ENCODE peak calls at places on chromosomes 7 and 10, in seven cellular contexts. Q is H9, U is IMR-90, T is mesendoderm, V is trophoblast cell, P is mesenchymal stem cell, A is H1. B is an unnamed sample.

GRCh38 chr10:119786117-119786769 is 60.4 kb downstream of the INPP5F start:
- DNase-seq in A (peak; percentile 38), V (peak; percentile 88), P (peak; percentile 81), T (peak; percentile 99), Q (peak; percentile 65), U (peak; percentile 78), B (peak; percentile 37)

GRCh38 chr7:2086229-2086628 is 146.5 kb downstream of the MAD1L1 start:
- DNase-seq in U (no peak), P (no peak), Q (no peak), V (no peak), T (no peak), A (no peak), B (no peak)

GRCh38 chr7:46355331-46355730 is 434.3 kb upstream of the IGFBP3 start:
- DNase-seq in P (no peak), T (no peak), V (no peak), A (no peak), U (no peak), Q (no peak), B (no peak)

GRCh38 chr7:98341106-98341505 is 59.6 kb downstream of the BRI3 start:
- DNase-seq in U (peak; percentile 77), T (no peak), P (peak; percentile 48), A (no peak), Q (no peak), V (peak; percentile 40), B (no peak)

GRCh38 chr7:88310950-88311674 is 4.4 kb upstream of the STEAP4 start:
- DNase-seq in T (no peak), P (no peak), A (no peak), Q (no peak), U (no peak), V (no peak), B (no peak)

GRCh38 chr10:131354380-131354779 is 42.9 kb upstream of the TCERG1L start:
- DNase-seq in V (peak; percentile 19), U (no peak), T (peak; percentile 56), A (no peak), P (no peak), Q (no peak), B (peak; percentile 69)

GRCh38 chr7:42272793-42273665 is 36.0 kb upstream of the GLI3 start:
- DNase-seq in V (peak; percentile 55), Q (peak; percentile 34), A (no peak), U (peak; percentile 59), T (peak; percentile 81), P (peak; percentile 57), B (no peak)

GRCh38 chr10:108362956-108363355 is 1198.5 kb upstream of the SORCS1 start:
- DNase-seq in V (no peak), Q (no peak), U (no peak), T (peak; percentile 8), A (no peak), P (no peak), B (no peak)

GRCh38 chr10:109450702-109451101 is 472.6 kb downstream of the XPNPEP1 start:
- DNase-seq in T (no peak), U (no peak), Q (no peak), P (no peak), A (no peak), V (no peak), B (peak; percentile 89)

GRCh38 chr7:46107610-46108217 is 186.6 kb upstream of the IGFBP3 start:
- DNase-seq in A (no peak), Q (no peak), P (no peak), T (no peak), U (no peak), V (peak; percentile 51), B (no peak)

GRCh38 chr7:593324-594115 is 73.9 kb upstream of the PDGFA start:
- DNase-seq in V (peak; percentile 4), A (no peak), Q (no peak), U (no peak), P (no peak), T (no peak), B (no peak)

GRCh38 chr7:150668472-150668911 is 17.0 kb upstream of the GIMAP2 start:
- DNase-seq in U (no peak), P (no peak), Q (no peak), T (no peak), A (no peak), V (no peak), B (no peak)

GRCh38 chr7:25031007-25031406 is 51.0 kb upstream of the OSBPL3 start:
- DNase-seq in A (no peak), Q (no peak), V (peak; percentile 32), T (no peak), U (no peak), P (no peak), B (no peak)

GRCh38 chr7:28530175-28531142 is 118.1 kb downstream of the CREB5 start:
- DNase-seq in U (peak; percentile 60), Q (no peak), T (no peak), P (peak; percentile 0), A (no peak), V (no peak), B (no peak)

GRCh38 chr10:132062641-132063390 is 2.9 kb upstream of the JAKMIP3 start:
- DNase-seq in A (no peak), P (no peak), V (no peak), U (no peak), Q (no peak), T (no peak), B (no peak)

GRCh38 chr7:110771717-110772116 is 319.2 kb upstream of the LRRN3 start:
- DNase-seq in Q (no peak), T (no peak), P (no peak), V (no peak), U (no peak), A (no peak), B (no peak)
- H3K23ac ChIP-seq in Q (no peak overlapping the region), T (no peak overlapping the region), P (no peak overlapping the region), V (no peak overlapping the region), U (no peak overlapping the region), A (no peak overlapping the region), B (no peak overlapping the region)

DNA sequence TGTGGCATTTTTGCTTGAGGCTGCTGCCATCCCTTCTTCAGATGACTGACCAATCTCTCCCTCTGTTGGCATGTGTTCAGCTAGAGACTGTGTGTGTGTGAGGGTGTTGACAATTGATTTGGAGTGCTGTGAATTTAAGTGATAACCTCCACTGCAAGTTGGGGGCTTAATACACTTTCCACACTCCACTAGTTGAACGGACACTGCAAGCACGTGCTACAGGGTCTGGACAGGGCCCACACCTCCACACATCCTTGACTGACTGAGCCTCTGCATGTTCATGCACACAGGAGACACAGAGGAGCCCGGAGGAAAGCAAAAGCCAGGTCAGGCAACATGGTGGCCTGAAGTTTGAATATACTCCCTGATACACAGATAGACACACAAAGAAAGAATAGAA is 51.3 kb downstream of the BRAF start:
- DNase-seq in A (no peak), T (no peak), Q (no peak), V (no peak), U (no peak), P (no peak), B (no peak)
- H3K23ac ChIP-seq in A (no peak overlapping the region), T (no peak overlapping the region), Q (no peak overlapping the region), V (no peak overlapping the region), U (no peak overlapping the region), P (no peak overlapping the region), B (no peak overlapping the region)

GRCh38 chr10:88828310-88828709 is 23.3 kb downstream of the ANKRD22 start:
- DNase-seq in V (no peak), Q (no peak), P (no peak), T (no peak), U (peak; percentile 38), A (no peak), B (no peak)
- H3K23ac ChIP-seq in V (no peak overlapping the region), Q (no peak overlapping the region), P (no peak overlapping the region), T (no peak overlapping the region), U (no peak overlapping the region), A (no peak overlapping the region), B (no peak overlapping the region)

GRCh38 chr10:21771219-21771618 is 232.3 kb downstream of the DNAJC1 start:
- DNase-seq in U (no peak), V (no peak), A (no peak), Q (no peak), T (no peak), P (no peak), B (no peak)
- H3K23ac ChIP-seq in U (no peak overlapping the region), V (no peak overlapping the region), A (no peak overlapping the region), Q (no peak overlapping the region), T (no peak overlapping the region), P (no peak overlapping the region), B (no peak overlapping the region)

GRCh38 chr10:103700436-103700715 is 155.0 kb downstream of the SH3PXD2A start:
- DNase-seq in U (no peak), P (no peak), T (no peak), A (no peak), Q (no peak), V (no peak), B (no peak)

GRCh38 chr10:103699611-103700435 is 155.6 kb downstream of the SH3PXD2A start:
- DNase-seq in P (no peak), V (no peak), Q (peak; percentile 50), A (no peak), T (peak; percentile 34), U (no peak), B (no peak)

GRCh38 chr10:103697787-103698186 is 157.6 kb downstream of the SH3PXD2A start:
- DNase-seq in Q (no peak), V (no peak), A (no peak), U (no peak), T (no peak), P (no peak), B (no peak)

GRCh38 chr10:103696411-103697145 is 158.8 kb downstream of the SH3PXD2A start:
- DNase-seq in V (peak; percentile 85), Q (peak; percentile 87), A (peak; percentile 53), T (peak; percentile 97), U (peak; percentile 92), P (peak; percentile 94), B (no peak)

DNA sequence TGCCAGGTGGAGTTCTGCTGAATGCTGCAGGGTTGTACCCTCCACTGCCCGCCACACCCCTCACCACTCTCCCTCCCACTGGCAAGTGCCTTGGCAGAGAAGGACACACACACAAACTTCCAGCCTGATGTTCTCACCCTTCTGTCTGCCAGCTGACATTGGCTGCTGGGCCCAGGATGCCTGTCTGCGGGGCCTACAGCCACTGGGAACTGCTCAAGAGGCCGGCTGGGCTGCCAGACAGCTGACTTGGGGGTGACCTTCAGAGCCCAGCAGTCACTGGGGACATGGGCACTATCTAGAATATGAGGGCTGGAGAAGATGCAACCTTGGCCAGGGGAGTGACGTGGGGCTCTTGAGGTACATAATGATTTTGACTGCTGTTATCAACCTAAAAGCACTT is 157.1 kb downstream of the SH3PXD2A start:
- DNase-seq in Q (no peak), U (no peak), A (no peak), T (no peak), V (no peak), P (no peak), B (no peak)
- H3K23ac ChIP-seq in Q (no peak overlapping the region), U (no peak overlapping the region), A (no peak overlapping the region), T (no peak overlapping the region), V (no peak overlapping the region), P (no peak overlapping the region), B (peak overlapping the region; percentile 57)

B was measured in neuronal stem cell.